ENCODE peak calls at places on chromosomes 5 and 9, in six cellular contexts. U is left ventricle myocardium inferior, W is transverse colon, L is mucosa of descending colon, T is right atrium auricular region, Z is sigmoid colon. A is an unnamed sample.

GRCh38 chr5:153952893-153953292 is 85.8 kb downstream of the FAM114A2 start:
- DNase-seq in U (no peak), W (no peak), L (no peak), T (no peak), Z (no peak), A (no peak)

GRCh38 chr5:38069360-38069759 is 189.0 kb upstream of the EGFLAM start:
- DNase-seq in U (no peak), W (no peak), L (no peak), T (no peak), Z (no peak), A (no peak)

GRCh38 chr9:129081388-129081889 is 528 bp downstream of the DOLPP1 start:
- DNase-seq in U (no peak), W (no peak), L (no peak), T (no peak), Z (no peak), A (peak; percentile 46)

GRCh38 chr9:133252301-133252776 is 22.7 kb downstream of the ABO start:
- DNase-seq in U (no peak), W (peak; percentile 91), L (peak; percentile 90), T (no peak), Z (no peak), A (peak; percentile 85)

GRCh38 chr5:180816608-180817534 is 14.3 kb upstream of the MGAT1 start:
- DNase-seq in U (peak; percentile 56), W (no peak), L (no peak), T (no peak), Z (peak; percentile 80), A (no peak)

GRCh38 chr9:6910032-6910431 is 152.3 kb downstream of the KDM4C start:
- DNase-seq in U (no peak), W (no peak), L (no peak), T (no peak), Z (no peak), A (no peak)

GRCh38 chr5:54148858-54149257 is 161.5 kb downstream of the ARL15 start:
- DNase-seq in U (no peak), W (no peak), L (no peak), T (no peak), Z (no peak), A (no peak)

GRCh38 chr9:20722221-20722620 is 38.2 kb downstream of the FOCAD start:
- DNase-seq in U (no peak), W (no peak), L (no peak), T (no peak), Z (no peak), A (no peak)

GRCh38 chr5:150710165-150710564 is 9.3 kb upstream of the RBM22 start:
- DNase-seq in U (no peak), W (no peak), L (no peak), T (no peak), Z (no peak), A (no peak)

GRCh38 chr9:35579130-35579529 is 25.9 kb upstream of the TESK1 start:
- DNase-seq in U (no peak), W (no peak), L (no peak), T (no peak), Z (no peak), A (no peak)

GRCh38 chr5:14675309-14675708 is 10.8 kb downstream of the OTULIN start:
- DNase-seq in U (no peak), W (no peak), L (no peak), T (no peak), Z (no peak), A (no peak)

GRCh38 chr9:128825923-128826702 is 3.5 kb downstream of the SPOUT1 start:
- DNase-seq in U (no peak), W (no peak), L (no peak), T (no peak), Z (no peak), A (no peak)

GRCh38 chr5:78649816-78650561 is 1.4 kb upstream of the LHFPL2 start:
- DNase-seq in U (no peak), W (no peak), L (no peak), T (no peak), Z (no peak), A (no peak)

GRCh38 chr5:66974256-66974655 is 222.3 kb downstream of the CD180 start:
- DNase-seq in U (no peak), W (no peak), L (no peak), T (no peak), Z (no peak), A (no peak)

GRCh38 chr5:138724470-138725146 is 28.6 kb upstream of the CTNNA1 start:
- DNase-seq in U (peak; percentile 43), W (no peak), L (no peak), T (no peak), Z (peak; percentile 81), A (peak; percentile 42)

GRCh38 chr5:17217421-17218352 is at the start of gene BASP1:
- DNase-seq in U (peak; percentile 73), W (peak; percentile 79), L (peak; percentile 75), T (no peak), Z (peak; percentile 80), A (peak; percentile 66)

GRCh38 chr5:62466228-62466627 is 53.7 kb downstream of the IPO11 start:
- DNase-seq in U (no peak), W (no peak), L (no peak), T (no peak), Z (no peak), A (no peak)

GRCh38 chr5:20229286-20230005 is 241.4 kb upstream of the CDH18 start:
- DNase-seq in U (no peak), W (no peak), L (no peak), T (no peak), Z (no peak), A (no peak)

GRCh38 chr5:2006971-2007291 is 124.2 kb upstream of the IRX4 start:
- DNase-seq in U (no peak), W (no peak), L (no peak), T (no peak), Z (no peak), A (peak; percentile 26)

GRCh38 chr5:14322437-14323187 is 179.5 kb downstream of the TRIO start:
- DNase-seq in U (no peak), W (no peak), L (no peak), T (no peak), Z (no peak), A (no peak)

GRCh38 chr5:180402716-180403115 is 49.6 kb upstream of the GFPT2 start:
- DNase-seq in U (no peak), W (no peak), L (no peak), T (no peak), Z (no peak), A (no peak)

GRCh38 chr9:88531920-88532319 is 3.1 kb upstream of the NXNL2 start:
- DNase-seq in U (no peak), W (no peak), L (no peak), T (no peak), Z (no peak), A (no peak)

GRCh38 chr5:56480305-56481146 is 247.4 kb upstream of the ANKRD55 start:
- DNase-seq in U (peak; percentile 71), W (peak; percentile 48), L (peak; percentile 57), T (peak; percentile 67), Z (peak; percentile 78), A (no peak)

GRCh38 chr5:135468086-135468485 is 15.9 kb upstream of the TIFAB start:
- DNase-seq in U (no peak), W (no peak), L (no peak), T (no peak), Z (peak; percentile 11), A (no peak)

GRCh38 chr5:172172912-172173591 is 15.0 kb downstream of the STK10 start:
- DNase-seq in U (peak; percentile 59), W (no peak), L (no peak), T (no peak), Z (no peak), A (no peak)

DNA sequence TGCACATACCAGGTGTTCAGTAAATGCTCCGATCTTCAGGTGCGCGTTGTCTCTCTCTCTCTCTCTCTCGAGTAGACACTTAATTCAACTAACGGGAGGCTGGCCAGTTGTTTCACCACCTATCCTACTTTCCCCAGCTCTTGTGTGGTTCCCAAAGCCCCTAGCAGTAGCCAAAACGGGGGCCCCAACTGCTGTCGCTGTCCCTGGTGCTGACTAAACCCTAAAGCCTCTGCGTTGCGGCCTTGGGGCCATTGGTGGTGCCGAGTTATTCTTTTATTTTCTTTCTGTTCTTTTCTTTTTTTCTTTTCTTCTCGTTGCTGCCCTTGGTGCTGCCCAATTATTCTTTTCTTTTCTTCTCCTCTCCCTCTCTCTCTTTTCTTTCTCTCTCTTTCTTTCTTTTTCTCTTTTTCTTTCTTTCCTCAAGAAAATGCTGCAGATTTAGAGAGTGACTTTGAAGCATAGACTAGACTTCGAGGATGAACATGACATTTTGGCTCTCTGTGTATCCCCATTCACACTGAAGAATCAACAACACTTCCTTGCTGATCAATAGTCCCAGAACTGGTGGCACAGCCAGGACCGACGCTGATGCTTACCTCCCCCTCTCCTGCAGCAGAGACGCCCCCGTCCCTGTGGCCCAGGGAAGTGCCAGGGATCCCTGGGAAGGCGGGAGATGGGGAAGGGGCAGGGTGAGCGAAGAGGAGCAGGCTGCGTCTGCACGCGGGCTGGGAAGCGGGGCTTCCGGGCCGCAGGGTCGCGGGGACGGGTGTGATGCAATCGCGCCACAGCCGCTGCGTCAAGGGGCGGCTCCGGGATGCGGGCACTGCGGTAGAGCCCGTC is at the start of gene FBLL1:
- DNase-seq in U (no peak), W (no peak), L (no peak), T (no peak), Z (no peak), A (no peak)
- H3K4me3 ChIP-seq in U (peak within 1 kb of the TSS; percentile 64), W (peak within 1 kb of the TSS; percentile 32), L (no peak within 1 kb of the TSS), T (peak within 1 kb of the TSS; percentile 52), Z (peak within 1 kb of the TSS; percentile 32), A (peak within 1 kb of the TSS; percentile 27)

DNA sequence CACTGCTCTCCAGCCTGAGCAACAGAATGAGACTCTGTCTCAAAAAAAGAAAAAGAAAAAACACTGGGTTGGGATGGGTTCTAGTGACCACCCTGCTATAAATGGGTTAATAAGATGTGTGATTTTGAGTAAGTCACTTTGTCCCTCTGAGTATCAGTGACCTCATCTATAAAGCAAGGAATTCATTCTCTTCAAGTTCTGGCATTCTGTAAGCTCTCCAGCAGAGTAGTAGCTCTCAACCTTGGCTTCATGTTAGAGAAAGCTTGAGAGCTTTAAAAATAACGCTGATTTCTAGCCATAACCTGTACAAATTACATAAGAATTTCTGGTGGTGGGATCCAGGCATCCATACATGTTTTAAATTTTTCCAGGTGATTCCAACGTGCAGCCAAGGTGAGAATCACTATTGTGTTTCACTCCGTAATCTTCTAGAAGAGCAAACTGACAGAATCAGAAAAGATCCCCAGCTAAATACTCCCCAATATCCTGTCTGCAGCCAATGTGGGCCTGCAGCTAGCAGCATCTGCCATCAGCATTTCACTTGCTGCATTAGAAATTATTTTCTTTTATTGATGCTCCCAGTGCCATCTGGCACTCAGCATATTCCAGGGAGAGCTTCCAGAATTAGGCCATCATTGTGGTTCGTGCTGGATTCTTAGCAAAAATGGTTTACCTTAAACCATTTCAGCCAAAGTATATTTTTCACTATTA is 109.4 kb downstream of the FEM1C start:
- DNase-seq in U (no peak), W (no peak), L (no peak), T (no peak), Z (no peak), A (no peak)
- H3K4me1 ChIP-seq in U (peaks cover 25% of the 10 kb centered on the region), W (no peaks in the 10 kb centered on the region), L (no peaks in the 10 kb centered on the region), T (no peaks in the 10 kb centered on the region), Z (peaks cover 14% of the 10 kb centered on the region), A (peaks cover 8% of the 10 kb centered on the region)

GRCh38 chr5:162683280-162683679 is 615.7 kb downstream of the GABRG2 start:
- DNase-seq in U (no peak), W (no peak), L (no peak), T (no peak), Z (no peak), A (no peak)
- H3K9me3 ChIP-seq in U (no peaks in the 10 kb centered on the region), W (no peaks in the 10 kb centered on the region), L (no peaks in the 10 kb centered on the region), T (no peaks in the 10 kb centered on the region), Z (no peaks in the 10 kb centered on the region), A (peaks cover 3% of the 10 kb centered on the region)

DNA sequence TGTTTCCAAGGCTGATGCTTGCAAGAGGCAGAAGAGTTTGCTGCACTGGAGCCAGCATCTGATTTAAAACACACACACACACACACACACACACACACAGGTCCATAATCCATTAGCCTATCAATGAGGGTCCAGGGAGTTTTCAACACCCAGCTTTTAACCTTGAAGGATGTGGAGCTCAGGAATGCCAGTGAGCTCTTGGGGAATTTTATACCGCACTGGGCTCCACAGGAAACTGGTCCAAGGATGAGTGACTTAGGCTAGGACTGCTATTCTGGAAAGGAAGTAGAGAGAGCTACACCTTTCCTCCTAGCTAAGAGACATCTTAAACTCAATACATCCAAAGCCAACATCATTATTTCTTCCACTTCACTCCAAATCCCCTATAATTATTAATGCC is 942 bp upstream of the NRG2 start:
- DNase-seq in U (no peak), W (no peak), L (no peak), T (no peak), Z (no peak), A (no peak)
- H3K4me3 ChIP-seq in U (no peak overlapping the region), W (no peak overlapping the region), L (no peak overlapping the region), T (no peak overlapping the region), Z (no peak overlapping the region), A (no peak overlapping the region)

A was measured in lung.